ENCODE peak calls at places on chromosomes 13 and 19, in six cellular contexts. Y is WTC11, G is H1, F is K562, R is HepG2, E is endothelial cell of umbilical vein. H is an unnamed sample.

GRCh38 chr19:23882493-23882892 is 32.2 kb upstream of the ZNF726 start:
- DNase-seq in Y (no peak), G (no peak), F (no peak), R (peak; percentile 69), E (no peak), H (peak; percentile 32)

GRCh38 chr13:99610702-99611289 is 109.5 kb downstream of the TM9SF2 start:
- DNase-seq in Y (no peak), G (no peak), F (no peak), R (no peak), E (no peak), H (no peak)

GRCh38 chr13:48369988-48370387 is 42.9 kb downstream of the LPAR6 start:
- DNase-seq in Y (no peak), G (no peak), F (no peak), R (no peak), E (no peak), H (no peak)

GRCh38 chr19:54792814-54793213 is 10.6 kb upstream of the KIR2DL4 start:
- DNase-seq in Y (no peak), G (no peak), F (no peak), R (no peak), E (no peak), H (no peak)

GRCh38 chr19:15614507-15615379 is at the start of gene CYP4F8:
- DNase-seq in Y (no peak), G (no peak), F (no peak), R (no peak), E (no peak), H (no peak)

GRCh38 chr13:25901460-25902376 is 150.1 kb downstream of the SHISA2 start:
- DNase-seq in Y (no peak), G (no peak), F (no peak), R (peak; percentile 33), E (peak; percentile 55), H (no peak)

GRCh38 chr13:49972709-49973108 is 24.1 kb upstream of the TRIM13 start:
- DNase-seq in Y (no peak), G (no peak), F (no peak), R (peak; percentile 24), E (no peak), H (no peak)

GRCh38 chr19:8887364-8887763 is 55.2 kb downstream of the MBD3L1 start:
- DNase-seq in Y (no peak), G (no peak), F (no peak), R (no peak), E (no peak), H (no peak)

GRCh38 chr13:81636120-81636519 is 1295.2 kb upstream of the SPRY2 start:
- DNase-seq in Y (no peak), G (no peak), F (no peak), R (no peak), E (no peak), H (no peak)

GRCh38 chr13:99155821-99156220 is 44.8 kb upstream of the UBAC2 start:
- DNase-seq in Y (no peak), G (no peak), F (no peak), R (no peak), E (no peak), H (no peak)

GRCh38 chr13:75258159-75258782 is 223.7 kb downstream of the TBC1D4 start:
- DNase-seq in Y (no peak), G (no peak), F (no peak), R (peak; percentile 16), E (peak; percentile 65), H (peak; percentile 33)

GRCh38 chr19:289651-290538 is 1.3 kb downstream of the PLPP2 start:
- DNase-seq in Y (peak; percentile 70), G (peak; percentile 71), F (peak; percentile 45), R (peak; percentile 42), E (peak; percentile 35), H (peak; percentile 86)

GRCh38 chr13:41782086-41782485 is 178.8 kb downstream of the VWA8 start:
- DNase-seq in Y (no peak), G (no peak), F (no peak), R (peak; percentile 24), E (no peak), H (no peak)

GRCh38 chr13:81606074-81606473 is 1265.1 kb upstream of the SPRY2 start:
- DNase-seq in Y (no peak), G (no peak), F (no peak), R (no peak), E (no peak), H (no peak)

GRCh38 chr13:101487046-101487830 is 34.8 kb downstream of the ITGBL1 start:
- DNase-seq in Y (no peak), G (no peak), F (no peak), R (no peak), E (peak; percentile 65), H (no peak)

GRCh38 chr19:47190167-47190727 is 40.8 kb downstream of the BBC3 start:
- DNase-seq in Y (no peak), G (no peak), F (peak; percentile 26), R (peak; percentile 96), E (peak; percentile 97), H (peak; percentile 92)

GRCh38 chr13:98999635-98999952 is 21.7 kb upstream of the DOCK9 start:
- DNase-seq in Y (no peak), G (no peak), F (no peak), R (no peak), E (peak; percentile 78), H (no peak)

GRCh38 chr13:50149143-50149703 is 134.0 kb downstream of the KCNRG start:
- DNase-seq in Y (no peak), G (no peak), F (no peak), R (no peak), E (no peak), H (no peak)

GRCh38 chr13:28805193-28805819 is 14.8 kb upstream of the MTUS2 start:
- DNase-seq in Y (peak; percentile 83), G (no peak), F (peak; percentile 21), R (no peak), E (no peak), H (no peak)
- TF ChIP-seq JUN in Y (no peak), G (no peak), F (no peak), R (no peak), E (no peak), H (no peak)

GRCh38 chr13:67232384-67232783 is 2.2 kb upstream of the PCDH9 start:
- DNase-seq in Y (no peak), G (no peak), F (no peak), R (no peak), E (no peak), H (no peak)

GRCh38 chr13:67230243-67230773 is at the start of gene PCDH9:
- DNase-seq in Y (peak; percentile 94), G (peak; percentile 81), F (peak; percentile 88), R (peak; percentile 80), E (peak; percentile 99), H (peak; percentile 96)

GRCh38 chr13:67229438-67230242 is 496 bp downstream of the PCDH9 start:
- DNase-seq in Y (no peak), G (no peak), F (no peak), R (no peak), E (no peak), H (peak; percentile 13)

GRCh38 chr13:67231481-67231940 is 1.4 kb upstream of the PCDH9 start:
- DNase-seq in Y (no peak), G (no peak), F (no peak), R (no peak), E (no peak), H (no peak)

DNA sequence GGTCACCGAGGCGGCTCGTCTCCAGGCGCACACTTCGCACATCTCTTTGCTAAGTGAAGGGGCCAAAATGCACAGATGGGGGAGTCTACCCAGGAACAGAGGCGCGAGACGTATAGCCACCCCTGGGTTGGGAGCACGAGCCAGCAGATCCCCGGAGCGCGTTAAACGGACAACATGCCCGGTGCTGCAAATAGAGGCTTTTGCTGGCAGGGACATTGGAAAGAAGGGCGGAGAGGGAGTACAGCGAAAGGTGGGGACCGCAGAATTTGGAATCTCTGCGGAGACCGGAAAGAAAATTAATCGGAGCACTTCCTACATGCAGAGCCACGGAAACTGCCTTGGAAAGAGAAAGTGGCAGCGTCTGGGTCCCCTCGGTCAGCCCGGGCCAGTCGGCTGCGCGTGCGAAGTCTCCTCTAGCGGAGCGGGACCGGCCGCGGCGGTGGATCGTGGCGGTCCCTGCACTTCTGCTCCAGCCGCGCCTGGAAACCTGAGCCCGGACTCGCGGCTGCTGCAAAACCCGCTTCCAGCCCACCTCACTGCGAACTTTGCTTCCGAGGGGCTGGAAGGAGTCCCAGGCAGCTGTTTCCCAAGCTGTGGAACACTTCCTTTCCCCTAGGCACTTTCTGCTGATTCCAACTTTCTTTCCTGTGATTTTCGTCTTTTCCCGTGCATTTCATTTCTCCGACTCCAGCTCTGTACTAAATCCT is 791 bp upstream of the PCDH9 start:
- DNase-seq in Y (peak; percentile 69), G (peak; percentile 7), F (peak; percentile 11), R (peak; percentile 9), E (peak; percentile 73), H (peak; percentile 31)
- TF ChIP-seq JUN in Y (no peak), G (no peak), F (no peak), R (no peak), E (no peak), H (no peak)

GRCh38 chr13:46735425-46735824 is 61.5 kb downstream of the ESD start:
- DNase-seq in Y (no peak), G (no peak), F (no peak), R (no peak), E (no peak), H (no peak)

GRCh38 chr13:46743191-46743590 is 53.8 kb downstream of the ESD start:
- DNase-seq in Y (no peak), G (no peak), F (no peak), R (no peak), E (no peak), H (no peak)

GRCh38 chr13:46736568-46736967 is 60.4 kb downstream of the ESD start:
- DNase-seq in Y (no peak), G (no peak), F (no peak), R (no peak), E (no peak), H (no peak)

GRCh38 chr13:46739447-46740125 is 57.4 kb downstream of the ESD start:
- DNase-seq in Y (no peak), G (no peak), F (no peak), R (no peak), E (no peak), H (no peak)

GRCh38 chr13:46738055-46738454 is 58.9 kb downstream of the ESD start:
- DNase-seq in Y (no peak), G (no peak), F (no peak), R (no peak), E (no peak), H (no peak)
- TF ChIP-seq JUN in Y (no peak), G (no peak), F (no peak), R (no peak), E (no peak), H (no peak)

DNA sequence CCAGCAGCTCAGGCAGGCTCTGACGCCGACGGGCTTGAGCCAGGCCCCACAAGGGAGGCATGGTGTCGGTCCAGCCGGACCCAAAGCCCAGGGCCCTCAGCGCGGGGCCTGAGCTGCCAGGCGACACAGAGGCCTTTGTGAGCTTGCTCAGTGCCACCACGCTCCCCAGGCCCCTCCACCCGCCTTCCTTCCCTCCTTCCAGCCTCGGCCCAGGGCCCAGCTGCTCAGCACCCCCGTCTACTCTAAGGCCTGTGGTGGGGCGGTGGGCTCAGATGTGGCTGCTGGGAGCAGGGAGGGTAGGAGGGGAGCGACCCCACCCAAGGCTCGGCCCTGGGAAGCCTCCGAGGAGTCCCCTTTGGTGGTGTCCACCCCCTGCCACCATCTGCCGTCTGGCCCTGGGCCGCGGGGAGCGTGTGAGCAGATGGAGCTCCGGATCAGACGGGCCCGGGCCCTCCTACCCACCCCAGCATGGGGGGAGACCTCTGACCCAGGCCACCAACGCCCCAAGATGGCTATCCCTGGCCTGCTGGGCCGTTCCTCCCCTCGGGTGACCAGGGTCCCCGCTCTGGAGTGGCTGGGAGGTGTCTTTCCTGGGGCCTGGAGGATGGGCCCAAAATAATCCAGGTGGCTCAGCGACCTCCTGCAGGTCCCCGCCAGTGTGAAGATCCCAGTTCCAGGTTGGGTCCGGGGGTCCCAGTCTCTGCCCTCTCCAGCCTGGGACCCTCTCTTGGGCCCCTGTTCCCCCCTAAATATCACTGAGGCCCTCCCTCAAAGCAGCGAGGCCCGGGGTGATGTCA is 7.8 kb downstream of the ZBTB7A start:
- DNase-seq in Y (no peak), G (no peak), F (peak; percentile 52), R (no peak), E (no peak), H (no peak)
- TF ChIP-seq JUN in Y (no peak), G (no peak), F (no peak), R (no peak), E (no peak), H (no peak)

GRCh38 chr19:6491802-6492592 is 10.1 kb downstream of the TUBB4A start:
- DNase-seq in Y (no peak), G (no peak), F (peak; percentile 2), R (no peak), E (no peak), H (no peak)
- TF ChIP-seq JUN in Y (no peak), G (no peak), F (no peak), R (no peak), E (no peak), H (no peak)

H was measured in A549.